ENCODE peak calls at places on chromosome 6, in four cellular contexts. One of them, this sample, is unnamed.

GRCh38 chr6:107202876-107203468 is 87.7 kb upstream of the BEND3 start:
- DNase-seq in neural progenitor cell: no peak
- DNase-seq in endothelial cell of umbilical vein: no peak
- DNase-seq in fibroblast of lung: no peak
- DNase-seq in this sample: no peak

GRCh38 chr6:69948479-69949114 is 82.2 kb downstream of the COL19A1 start:
- DNase-seq in fibroblast of lung: no peak
- DNase-seq in endothelial cell of umbilical vein: no peak
- DNase-seq in neural progenitor cell: no peak
- DNase-seq in this sample: no peak

GRCh38 chr6:161486326-161486725 is 212.5 kb upstream of the AGPAT4 start:
- DNase-seq in endothelial cell of umbilical vein: peak; percentile 34
- DNase-seq in neural progenitor cell: no peak
- DNase-seq in fibroblast of lung: peak; percentile 41
- DNase-seq in this sample: no peak

GRCh38 chr6:88869263-88870023 is 94.0 kb downstream of the RNGTT start:
- DNase-seq in endothelial cell of umbilical vein: peak; percentile 24
- DNase-seq in neural progenitor cell: no peak
- DNase-seq in fibroblast of lung: peak; percentile 65
- DNase-seq in this sample: no peak

GRCh38 chr6:122381494-122382083 is 17.9 kb upstream of the HSF2 start:
- DNase-seq in endothelial cell of umbilical vein: peak; percentile 69
- DNase-seq in neural progenitor cell: peak; percentile 83
- DNase-seq in fibroblast of lung: peak; percentile 86
- DNase-seq in this sample: peak; percentile 67

GRCh38 chr6:21999012-21999528 is 297.8 kb downstream of the PRL start:
- DNase-seq in endothelial cell of umbilical vein: peak; percentile 89
- DNase-seq in neural progenitor cell: no peak
- DNase-seq in fibroblast of lung: no peak
- DNase-seq in this sample: no peak

GRCh38 chr6:38337819-38338465 is 301.8 kb downstream of the BTBD9 start:
- DNase-seq in neural progenitor cell: no peak
- DNase-seq in endothelial cell of umbilical vein: peak; percentile 32
- DNase-seq in fibroblast of lung: peak; percentile 89
- DNase-seq in this sample: no peak

GRCh38 chr6:141110486-141110885 is 1022.2 kb upstream of the GJE1 start:
- DNase-seq in endothelial cell of umbilical vein: peak; percentile 20
- DNase-seq in neural progenitor cell: no peak
- DNase-seq in fibroblast of lung: no peak
- DNase-seq in this sample: no peak

GRCh38 chr6:133254552-133255228 is 13.5 kb downstream of the EYA4 start:
- DNase-seq in fibroblast of lung: peak; percentile 86
- DNase-seq in neural progenitor cell: no peak
- DNase-seq in endothelial cell of umbilical vein: no peak
- DNase-seq in this sample: no peak

GRCh38 chr6:107230448-107230847 is 115.1 kb upstream of the BEND3 start:
- DNase-seq in neural progenitor cell: no peak
- DNase-seq in endothelial cell of umbilical vein: no peak
- DNase-seq in fibroblast of lung: no peak
- DNase-seq in this sample: no peak

GRCh38 chr6:143634486-143634885 is 43.3 kb upstream of the PHACTR2 start:
- DNase-seq in fibroblast of lung: no peak
- DNase-seq in endothelial cell of umbilical vein: no peak
- DNase-seq in neural progenitor cell: no peak
- DNase-seq in this sample: no peak

GRCh38 chr6:109441069-109441816 is 719 bp downstream of the SMPD2 start:
- DNase-seq in endothelial cell of umbilical vein: peak; percentile 59
- DNase-seq in fibroblast of lung: peak; percentile 41
- DNase-seq in neural progenitor cell: peak; percentile 75
- DNase-seq in this sample: peak; percentile 42

GRCh38 chr6:26269406-26270120 is 95.4 kb upstream of the BTN3A2 start:
- DNase-seq in fibroblast of lung: no peak
- DNase-seq in neural progenitor cell: no peak
- DNase-seq in endothelial cell of umbilical vein: no peak
- DNase-seq in this sample: peak; percentile 76

GRCh38 chr6:5373430-5373829 is 112.1 kb downstream of the FARS2 start:
- DNase-seq in endothelial cell of umbilical vein: no peak
- DNase-seq in neural progenitor cell: no peak
- DNase-seq in fibroblast of lung: no peak
- DNase-seq in this sample: no peak

GRCh38 chr6:136236491-136237293 is 13.4 kb downstream of the MTFR2 start:
- DNase-seq in endothelial cell of umbilical vein: no peak
- DNase-seq in fibroblast of lung: no peak
- DNase-seq in neural progenitor cell: peak; percentile 14
- DNase-seq in this sample: no peak

GRCh38 chr6:44617416-44617815 is 229.9 kb downstream of the CDC5L start:
- DNase-seq in neural progenitor cell: no peak
- DNase-seq in fibroblast of lung: no peak
- DNase-seq in endothelial cell of umbilical vein: no peak
- DNase-seq in this sample: no peak

GRCh38 chr6:44620922-44621321 is 233.4 kb downstream of the CDC5L start:
- DNase-seq in fibroblast of lung: no peak
- DNase-seq in neural progenitor cell: no peak
- DNase-seq in endothelial cell of umbilical vein: no peak
- DNase-seq in this sample: no peak

DNA sequence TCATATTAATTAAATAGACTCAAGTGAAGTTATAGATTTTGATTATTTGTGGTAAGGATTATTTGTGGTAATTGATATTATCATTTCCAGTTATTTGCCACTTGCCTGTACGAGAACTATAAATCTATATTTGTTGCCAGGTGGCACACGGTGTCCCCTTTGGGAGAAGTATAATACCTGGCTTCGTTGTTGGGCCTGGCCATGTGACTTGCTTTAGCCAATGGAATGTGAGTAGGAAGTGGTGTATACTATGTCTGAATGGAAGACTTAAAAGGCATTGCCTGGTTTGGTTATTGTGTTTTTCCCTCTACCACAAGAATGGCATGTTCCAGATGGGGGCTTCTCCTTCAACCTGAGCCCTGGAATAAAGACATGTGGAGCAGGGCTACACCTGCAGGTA is 228.1 kb downstream of the CDC5L start:
- DNase-seq in fibroblast of lung: no peak
- DNase-seq in endothelial cell of umbilical vein: no peak
- DNase-seq in neural progenitor cell: no peak
- DNase-seq in this sample: no peak
- H2AFZ ChIP-seq in fibroblast of lung: no peak overlapping the region
- H2AFZ ChIP-seq in endothelial cell of umbilical vein: no peak overlapping the region
- H2AFZ ChIP-seq in neural progenitor cell: no peak overlapping the region
- H2AFZ ChIP-seq in this sample: peak overlapping the region; percentile 72

GRCh38 chr6:25169551-25170335 is 109.4 kb upstream of the CARMIL1 start:
- DNase-seq in fibroblast of lung: peak; percentile 53
- DNase-seq in endothelial cell of umbilical vein: no peak
- DNase-seq in neural progenitor cell: no peak
- DNase-seq in this sample: no peak
- H2AFZ ChIP-seq in fibroblast of lung: peak overlapping the region; percentile 47
- H2AFZ ChIP-seq in endothelial cell of umbilical vein: no peak overlapping the region
- H2AFZ ChIP-seq in neural progenitor cell: no peak overlapping the region
- H2AFZ ChIP-seq in this sample: no peak overlapping the region

GRCh38 chr6:139912735-139913400 is 538.4 kb upstream of the CITED2 start:
- DNase-seq in endothelial cell of umbilical vein: no peak
- DNase-seq in neural progenitor cell: no peak
- DNase-seq in fibroblast of lung: no peak
- DNase-seq in this sample: no peak
- H2AFZ ChIP-seq in endothelial cell of umbilical vein: no peak overlapping the region
- H2AFZ ChIP-seq in neural progenitor cell: no peak overlapping the region
- H2AFZ ChIP-seq in fibroblast of lung: no peak overlapping the region
- H2AFZ ChIP-seq in this sample: no peak overlapping the region

GRCh38 chr6:27894839-27895762 is 17.1 kb downstream of the OR2B2 start:
- DNase-seq in endothelial cell of umbilical vein: peak; percentile 91
- DNase-seq in neural progenitor cell: peak; percentile 79
- DNase-seq in fibroblast of lung: peak; percentile 91
- DNase-seq in this sample: peak; percentile 91
- H2AFZ ChIP-seq in endothelial cell of umbilical vein: peak overlapping the region; percentile 98
- H2AFZ ChIP-seq in neural progenitor cell: no peak overlapping the region
- H2AFZ ChIP-seq in fibroblast of lung: peak overlapping the region; percentile 93
- H2AFZ ChIP-seq in this sample: no peak overlapping the region

GRCh38 chr6:167093922-167094432 is 28.9 kb upstream of the CCR6 start:
- DNase-seq in endothelial cell of umbilical vein: no peak
- DNase-seq in neural progenitor cell: no peak
- DNase-seq in fibroblast of lung: no peak
- DNase-seq in this sample: no peak

GRCh38 chr6:167095888-167096287 is 27.0 kb upstream of the CCR6 start:
- DNase-seq in fibroblast of lung: no peak
- DNase-seq in endothelial cell of umbilical vein: no peak
- DNase-seq in neural progenitor cell: no peak
- DNase-seq in this sample: no peak

GRCh38 chr6:167093406-167093921 is 29.4 kb upstream of the CCR6 start:
- DNase-seq in fibroblast of lung: no peak
- DNase-seq in neural progenitor cell: no peak
- DNase-seq in endothelial cell of umbilical vein: no peak
- DNase-seq in this sample: no peak

GRCh38 chr6:167094436-167094819 is 28.5 kb upstream of the CCR6 start:
- DNase-seq in neural progenitor cell: peak; percentile 63
- DNase-seq in fibroblast of lung: no peak
- DNase-seq in endothelial cell of umbilical vein: no peak
- DNase-seq in this sample: no peak

GRCh38 chr6:167094820-167095637 is 27.9 kb upstream of the CCR6 start:
- DNase-seq in fibroblast of lung: no peak
- DNase-seq in endothelial cell of umbilical vein: no peak
- DNase-seq in neural progenitor cell: no peak
- DNase-seq in this sample: peak; percentile 65
- H2AFZ ChIP-seq in fibroblast of lung: no peak overlapping the region
- H2AFZ ChIP-seq in endothelial cell of umbilical vein: no peak overlapping the region
- H2AFZ ChIP-seq in neural progenitor cell: no peak overlapping the region
- H2AFZ ChIP-seq in this sample: no peak overlapping the region

GRCh38 chr6:113317870-113318269 is 539.3 kb upstream of the MARCKS start:
- DNase-seq in fibroblast of lung: no peak
- DNase-seq in neural progenitor cell: peak; percentile 52
- DNase-seq in endothelial cell of umbilical vein: no peak
- DNase-seq in this sample: no peak
- H2AFZ ChIP-seq in fibroblast of lung: no peak overlapping the region
- H2AFZ ChIP-seq in neural progenitor cell: no peak overlapping the region
- H2AFZ ChIP-seq in endothelial cell of umbilical vein: peak overlapping the region; percentile 49
- H2AFZ ChIP-seq in this sample: no peak overlapping the region

DNA sequence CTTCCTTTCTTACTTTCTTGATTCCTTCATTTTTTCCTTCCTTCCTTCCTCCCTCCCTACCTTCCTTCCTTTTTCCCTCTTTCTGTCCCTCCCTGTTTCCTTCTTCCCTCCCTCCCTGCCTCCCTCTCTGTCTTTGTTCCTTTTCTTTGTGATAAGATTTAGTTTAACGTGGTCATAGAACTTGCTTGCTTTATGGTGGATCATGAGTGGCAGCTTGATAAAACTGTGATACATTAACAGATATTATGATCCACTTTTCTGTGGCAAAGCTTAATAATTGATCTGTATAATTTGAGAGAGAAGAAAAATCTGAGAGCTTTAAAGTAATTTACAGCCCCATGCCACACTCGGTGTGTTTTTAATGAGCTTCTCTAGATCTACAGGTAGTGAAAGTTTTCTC is 280.5 kb downstream of the RNF144B start:
- DNase-seq in endothelial cell of umbilical vein: no peak
- DNase-seq in neural progenitor cell: no peak
- DNase-seq in fibroblast of lung: no peak
- DNase-seq in this sample: no peak
- H2AFZ ChIP-seq in endothelial cell of umbilical vein: no peak overlapping the region
- H2AFZ ChIP-seq in neural progenitor cell: no peak overlapping the region
- H2AFZ ChIP-seq in fibroblast of lung: no peak overlapping the region
- H2AFZ ChIP-seq in this sample: no peak overlapping the region

DNA sequence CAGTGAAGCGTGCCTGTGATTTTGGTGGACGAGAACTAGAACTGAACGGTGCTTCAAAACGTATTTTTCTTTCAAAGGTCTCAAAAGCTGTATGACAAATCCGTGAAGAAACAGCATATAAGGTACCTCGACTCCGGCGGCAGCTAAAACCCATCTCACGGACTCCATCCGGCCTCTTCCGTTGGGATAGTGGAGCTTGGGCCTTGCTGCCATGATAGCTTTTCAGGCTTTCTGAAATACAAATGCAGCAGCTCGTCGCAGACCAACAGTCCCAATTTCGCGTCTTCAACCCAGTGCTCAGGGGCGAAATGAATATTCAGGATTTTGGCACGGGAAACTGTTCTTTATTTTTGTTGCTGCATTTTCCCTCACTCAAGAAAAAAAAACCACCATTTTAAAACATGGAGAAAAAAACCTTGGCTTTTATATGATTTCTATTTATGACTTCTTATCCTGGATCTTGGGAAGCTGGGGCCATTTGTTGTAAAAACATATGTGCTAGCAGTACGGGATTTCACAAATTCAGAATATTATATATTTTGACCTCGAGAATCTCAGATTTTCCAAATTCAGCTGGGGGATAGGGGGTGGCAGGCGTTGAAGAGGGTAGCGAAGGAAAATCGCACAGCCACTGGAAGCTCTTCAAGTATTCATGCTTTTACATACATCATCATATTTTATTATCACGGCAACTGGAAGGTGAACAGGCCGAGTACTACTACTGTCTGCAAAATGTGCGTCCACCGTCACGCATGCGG is 874 bp downstream of the GSTA4 start:
- DNase-seq in fibroblast of lung: peak; percentile 56
- DNase-seq in neural progenitor cell: peak; percentile 47
- DNase-seq in endothelial cell of umbilical vein: peak; percentile 62
- DNase-seq in this sample: no peak
- H2AFZ ChIP-seq in fibroblast of lung: peak overlapping the region; percentile 73
- H2AFZ ChIP-seq in neural progenitor cell: peak overlapping the region; percentile 83
- H2AFZ ChIP-seq in endothelial cell of umbilical vein: peak overlapping the region; percentile 94
- H2AFZ ChIP-seq in this sample: peak overlapping the region; percentile 93

DNA sequence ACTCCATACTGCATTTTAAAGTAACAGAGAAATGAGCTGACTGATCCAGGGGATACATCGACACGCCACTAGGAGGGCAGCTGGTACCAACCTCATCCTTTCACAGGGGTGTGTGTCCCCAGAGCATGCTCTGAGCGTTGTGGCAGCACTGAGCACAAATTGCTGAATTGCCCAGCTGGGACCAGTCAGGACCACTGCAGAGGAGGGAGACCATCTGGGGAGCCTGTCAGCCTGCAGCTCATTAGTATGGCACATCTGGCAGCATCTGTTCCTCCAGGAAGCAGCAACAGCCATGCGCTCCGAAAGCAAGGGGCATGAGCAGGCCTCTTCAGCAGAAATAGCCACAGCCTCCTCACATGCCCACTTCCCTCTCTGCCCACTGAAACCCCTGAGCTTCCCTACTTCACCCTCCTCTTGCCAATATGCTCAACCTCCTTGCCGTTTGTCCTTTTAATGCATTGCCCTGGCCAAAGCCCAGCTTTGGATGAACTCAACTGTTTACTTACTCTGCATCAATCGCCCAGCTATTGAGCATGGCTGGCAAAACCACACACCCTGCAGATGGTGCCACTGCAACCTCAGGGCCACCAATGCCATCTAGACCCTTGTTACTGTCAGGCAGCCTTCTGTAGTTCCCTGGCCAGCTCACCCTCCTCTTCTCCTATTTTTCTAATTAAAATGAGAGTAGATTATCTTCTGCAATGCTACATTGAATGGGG is 77.6 kb upstream of the NEDD9 start:
- DNase-seq in fibroblast of lung: peak; percentile 76
- DNase-seq in neural progenitor cell: peak; percentile 25
- DNase-seq in endothelial cell of umbilical vein: no peak
- DNase-seq in this sample: peak; percentile 16
- H2AFZ ChIP-seq in fibroblast of lung: no peak overlapping the region
- H2AFZ ChIP-seq in neural progenitor cell: no peak overlapping the region
- H2AFZ ChIP-seq in endothelial cell of umbilical vein: no peak overlapping the region
- H2AFZ ChIP-seq in this sample: no peak overlapping the region

GRCh38 chr6:167700199-167700598 is 126.5 kb upstream of the AFDN start:
- DNase-seq in fibroblast of lung: no peak
- DNase-seq in neural progenitor cell: no peak
- DNase-seq in endothelial cell of umbilical vein: no peak
- DNase-seq in this sample: no peak
- H2AFZ ChIP-seq in fibroblast of lung: no peak overlapping the region
- H2AFZ ChIP-seq in neural progenitor cell: no peak overlapping the region
- H2AFZ ChIP-seq in endothelial cell of umbilical vein: peak overlapping the region; percentile 88
- H2AFZ ChIP-seq in this sample: peak overlapping the region; percentile 99

This sample was measured in OCI-LY7.